ENCODE peak calls at places on chromosomes 1 and 21, in four cellular contexts. D is NCI-H524, L is immature natural killer cell, J is left cardiac atrium. O is an unnamed sample.
A peak's percentile ranks its signal among the peaks of the same experiment; 100 is the strongest.

GRCh38 chr21:43938751-43939442 is 73.2 kb upstream of the TRAPPC10 start:
- DNase-seq in J (peak; percentile 84), D (peak; percentile 69), L (peak; percentile 86), O (peak; percentile 12)

GRCh38 chr1:183757061-183757460 is 47.9 kb upstream of the RGL1 start:
- DNase-seq in J (no peak), D (no peak), L (no peak), O (no peak)

GRCh38 chr1:46523556-46524443 is 27.6 kb downstream of the KNCN start:
- DNase-seq in D (peak; percentile 76), L (no peak), J (no peak), O (no peak)

GRCh38 chr1:177119311-177119710 is 45.2 kb downstream of the ASTN1 start:
- DNase-seq in J (no peak), D (peak; percentile 69), L (no peak), O (no peak)

GRCh38 chr1:18480315-18481189 is at the start of gene KLHDC7A:
- DNase-seq in D (peak; percentile 8), L (no peak), J (no peak), O (no peak)

GRCh38 chr1:63073530-63074306 is 248.6 kb upstream of the FOXD3 start:
- DNase-seq in L (no peak), J (no peak), D (peak; percentile 82), O (no peak)

GRCh38 chr1:119341372-119341947 is 27.1 kb upstream of the HAO2 start:
- DNase-seq in L (no peak), D (no peak), J (no peak), O (no peak)

GRCh38 chr1:22639286-22639685 is 2.9 kb downstream of the C1QA start:
- DNase-seq in D (peak; percentile 68), L (no peak), J (no peak), O (no peak)

GRCh38 chr21:29030909-29031308 is 6.4 kb downstream of the USP16 start:
- DNase-seq in L (no peak), D (no peak), J (no peak), O (no peak)

GRCh38 chr1:246476771-246477170 is 30.3 kb downstream of the SMYD3 start:
- DNase-seq in D (no peak), L (no peak), J (no peak), O (no peak)

GRCh38 chr1:114482585-114482984 is 28.4 kb downstream of the TRIM33 start:
- DNase-seq in L (peak; percentile 28), D (no peak), J (no peak), O (no peak)

GRCh38 chr1:7470904-7471638 is 300.0 kb upstream of the VAMP3 start:
- DNase-seq in J (peak; percentile 87), L (no peak), D (no peak), O (peak; percentile 58)

GRCh38 chr21:45209046-45209445 is 78.6 kb downstream of the POFUT2 start:
- DNase-seq in D (no peak), L (no peak), J (no peak), O (no peak)

GRCh38 chr1:43834280-43835140 is 99.1 kb upstream of the ARTN start:
- DNase-seq in J (peak; percentile 24), D (peak; percentile 61), L (no peak), O (no peak)

GRCh38 chr1:218165687-218166088 is 119.4 kb upstream of the RRP15 start:
- DNase-seq in D (peak; percentile 56), L (no peak), J (no peak), O (no peak)

GRCh38 chr1:47192458-47193384 is 2.9 kb upstream of the PDZK1IP1 start:
- DNase-seq in L (peak; percentile 55), J (peak; percentile 83), D (peak; percentile 96), O (no peak)

GRCh38 chr1:201554167-201554600 is 15.3 kb downstream of the NAV1 start:
- DNase-seq in L (no peak), D (no peak), J (no peak), O (no peak)

GRCh38 chr1:186002426-186002825 is 268.2 kb downstream of the HMCN1 start:
- DNase-seq in L (no peak), J (no peak), D (no peak), O (no peak)

GRCh38 chr1:9129391-9130041 is 614 bp upstream of the GPR157 start:
- DNase-seq in L (peak; percentile 76), D (peak; percentile 53), J (peak; percentile 92), O (no peak)

GRCh38 chr1:233261206-233261605 is 34.3 kb downstream of the PCNX2 start:
- DNase-seq in L (no peak), J (no peak), D (no peak), O (no peak)